ENCODE peak calls at places on chromosomes 2 and 18, in seven cellular contexts. A is nephron progenitor cell; Q is coronary artery; W is esophagus squamous epithelium; J is suprapubic skin; X is CD4-positive, alpha-beta T cell; D is natural killer cell. M is an unnamed sample.
A peak's percentile ranks its signal among the peaks of the same experiment; 100 is the strongest.

GRCh38 chr18:683531-683930 is 26.1 kb downstream of the TYMS start:
- DNase-seq in A (no peak), Q (no peak), W (no peak), J (no peak), X (no peak), D (no peak), M (no peak)

GRCh38 chr2:148813603-148814065 is 61.4 kb upstream of the KIF5C start:
- DNase-seq in A (no peak), Q (no peak), W (no peak), J (no peak), X (peak; percentile 45), D (no peak), M (no peak)

GRCh38 chr2:127092306-127092705 is 14.6 kb downstream of the BIN1 start:
- DNase-seq in A (no peak), Q (no peak), W (no peak), J (no peak), X (no peak), D (no peak), M (no peak)

GRCh38 chr2:23944527-23944926 is 4.3 kb downstream of the UBXN2A start:
- DNase-seq in A (no peak), Q (no peak), W (no peak), J (no peak), X (no peak), D (no peak), M (no peak)

GRCh38 chr2:135651717-135652116 is 89.9 kb upstream of the UBXN4 start:
- DNase-seq in A (no peak), Q (no peak), W (no peak), J (no peak), X (no peak), D (no peak), M (no peak)

GRCh38 chr18:59748628-59749360 is 51.6 kb upstream of the CCBE1 start:
- DNase-seq in A (no peak), Q (no peak), W (no peak), J (no peak), X (no peak), D (no peak), M (no peak)

GRCh38 chr18:10247402-10248117 is 206.9 kb upstream of the APCDD1 start:
- DNase-seq in A (no peak), Q (no peak), W (no peak), J (no peak), X (no peak), D (no peak), M (no peak)

GRCh38 chr2:230677182-230677946 is 35.3 kb upstream of the CAB39 start:
- DNase-seq in A (no peak), Q (no peak), W (no peak), J (no peak), X (no peak), D (no peak), M (no peak)

GRCh38 chr2:197871780-197872456 is 67.5 kb downstream of the PLCL1 start:
- DNase-seq in A (no peak), Q (no peak), W (no peak), J (no peak), X (no peak), D (no peak), M (no peak)

GRCh38 chr18:23538870-23539269 is 35.6 kb downstream of the RMC1 start:
- DNase-seq in A (no peak), Q (no peak), W (no peak), J (no peak), X (no peak), D (no peak), M (no peak)

GRCh38 chr2:98822301-98823164 is 91.6 kb upstream of the MGAT4A start:
- DNase-seq in A (peak; percentile 76), Q (peak; percentile 76), W (no peak), J (no peak), X (peak; percentile 55), D (peak; percentile 64), M (no peak)

GRCh38 chr18:13566941-13567762 is 159.2 kb downstream of the FAM210A start:
- DNase-seq in A (no peak), Q (peak; percentile 72), W (no peak), J (peak; percentile 81), X (no peak), D (no peak), M (no peak)

GRCh38 chr2:235170016-235170415 is 218.2 kb downstream of the SH3BP4 start:
- DNase-seq in A (no peak), Q (no peak), W (no peak), J (no peak), X (no peak), D (no peak), M (no peak)

GRCh38 chr18:55790296-55790695 is 202.3 kb upstream of the TCF4 start:
- DNase-seq in A (no peak), Q (no peak), W (no peak), J (no peak), X (no peak), D (no peak), M (no peak)

GRCh38 chr2:51695531-51695930 is 663.6 kb upstream of the NRXN1 start:
- DNase-seq in A (no peak), Q (no peak), W (no peak), J (no peak), X (no peak), D (no peak), M (no peak)

GRCh38 chr18:73509460-73509859 is 638.2 kb downstream of the FBXO15 start:
- DNase-seq in A (no peak), Q (no peak), W (no peak), J (no peak), X (no peak), D (no peak), M (no peak)

GRCh38 chr2:7809640-7810039 is 872.2 kb upstream of the ID2 start:
- DNase-seq in A (no peak), Q (no peak), W (no peak), J (no peak), X (no peak), D (no peak), M (no peak)

GRCh38 chr18:8468911-8469310 is 140.3 kb upstream of the RAB12 start:
- DNase-seq in A (peak; percentile 31), Q (no peak), W (no peak), J (no peak), X (no peak), D (no peak), M (no peak)

GRCh38 chr2:102037681-102038080 is 45.9 kb downstream of the IL1R2 start:
- DNase-seq in A (no peak), Q (no peak), W (no peak), J (no peak), X (no peak), D (no peak), M (no peak)

GRCh38 chr18:76803814-76804213 is 18.5 kb upstream of the ZNF236 start:
- DNase-seq in A (peak; percentile 69), Q (peak; percentile 76), W (no peak), J (no peak), X (peak; percentile 69), D (peak; percentile 46), M (no peak)

GRCh38 chr18:76806301-76806700 is 16.1 kb upstream of the ZNF236 start:
- DNase-seq in A (no peak), Q (no peak), W (no peak), J (no peak), X (no peak), D (no peak), M (no peak)

GRCh38 chr18:76803413-76803812 is 18.9 kb upstream of the ZNF236 start:
- DNase-seq in A (no peak), Q (no peak), W (no peak), J (no peak), X (no peak), D (no peak), M (no peak)

GRCh38 chr18:76805221-76805620 is 17.1 kb upstream of the ZNF236 start:
- DNase-seq in A (no peak), Q (no peak), W (no peak), J (no peak), X (no peak), D (no peak), M (no peak)

DNA sequence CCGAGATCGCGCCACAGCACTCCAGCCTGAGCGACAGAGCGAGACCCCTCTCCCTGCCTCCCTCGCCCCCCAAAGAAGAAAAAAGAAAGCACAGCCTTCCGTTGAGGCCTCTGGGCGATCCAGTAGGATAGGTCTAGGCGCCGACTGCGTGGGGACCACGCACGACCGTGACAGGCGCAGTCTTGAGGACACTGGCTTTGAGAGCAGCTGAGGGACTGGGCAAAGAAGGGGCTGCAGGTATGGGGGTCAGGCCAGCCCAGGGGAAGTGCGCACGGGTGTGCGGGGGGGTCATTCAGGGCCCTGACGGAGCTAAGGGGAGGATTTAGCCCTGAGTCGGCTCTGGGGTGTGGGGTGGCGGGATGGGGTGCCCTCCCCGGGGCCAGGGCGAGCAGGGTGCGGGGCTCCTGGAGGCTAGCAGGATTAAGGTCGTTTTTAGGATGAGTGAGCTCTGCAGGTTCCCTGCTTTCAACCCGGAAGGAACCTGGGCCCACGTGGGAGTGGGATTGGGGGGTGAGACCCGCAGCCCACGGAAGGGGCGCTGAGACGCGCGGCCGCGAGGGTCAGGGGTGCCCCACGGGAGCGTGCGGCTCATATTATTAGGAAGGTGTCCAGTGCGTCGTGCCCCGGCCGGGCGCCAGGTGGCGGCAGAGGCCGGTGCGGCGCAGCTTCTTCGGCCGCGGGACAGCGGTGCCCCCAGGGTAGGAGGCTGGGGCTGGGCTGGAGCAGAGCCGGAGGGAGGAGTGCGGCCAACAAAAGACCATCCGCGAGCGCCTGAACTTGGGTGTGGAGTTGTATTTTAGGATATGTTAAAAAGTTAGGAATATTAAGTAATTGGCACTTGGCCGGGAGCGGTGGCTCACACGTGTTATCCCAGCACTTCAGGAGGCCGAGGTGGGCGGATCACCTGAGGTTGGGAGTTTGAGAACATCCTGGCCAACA is 20.5 kb upstream of the ZNF236 start:
- DNase-seq in A (peak; percentile 70), Q (no peak), W (no peak), J (peak; percentile 73), X (peak; percentile 32), D (peak; percentile 55), M (no peak)
- TF ChIP-seq CTCF in A (peak; percentile 82), Q (peak; percentile 90), W (peak; percentile 91), J (peak; percentile 47), X (peak; percentile 92), D (peak; percentile 97), M (peak; percentile 92)

GRCh38 chr2:147141930-147142329 is 702.9 kb upstream of the ACVR2A start:
- DNase-seq in A (no peak), Q (no peak), W (no peak), J (no peak), X (no peak), D (no peak), M (no peak)
- TF ChIP-seq CTCF in A (peak; percentile 15), Q (no peak), W (no peak), J (no peak), X (no peak), D (no peak), M (peak; percentile 58)

DNA sequence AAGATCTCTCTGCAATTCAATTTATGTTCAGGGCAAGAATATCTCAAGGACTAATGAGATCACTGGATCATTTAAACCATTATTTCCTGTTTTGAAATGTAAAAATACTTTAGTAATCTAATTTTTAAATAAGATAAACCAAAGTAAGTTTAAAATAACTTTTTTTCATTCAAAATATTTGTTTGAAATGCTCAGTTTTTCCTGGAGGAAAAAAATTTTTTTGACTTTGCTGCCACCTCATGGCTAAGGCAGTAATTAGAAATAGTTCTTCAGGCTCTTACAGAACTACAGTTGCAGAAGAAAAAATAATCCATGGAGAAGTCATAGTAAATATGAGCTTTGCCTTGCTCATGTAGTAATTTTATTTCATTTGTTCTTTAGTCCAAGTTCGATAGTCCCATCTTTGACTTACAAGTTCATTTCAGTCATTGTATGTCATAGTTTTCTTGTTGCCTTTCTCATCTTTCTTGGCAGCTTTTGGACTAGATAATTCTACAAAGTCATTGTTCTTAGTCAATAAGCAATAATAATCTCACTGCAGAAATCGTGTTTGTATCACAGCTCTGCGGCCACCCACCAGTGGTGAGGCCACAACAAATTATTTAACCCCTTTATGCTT is 127.4 kb downstream of the DPP4 start:
- DNase-seq in A (peak; percentile 4), Q (no peak), W (no peak), J (no peak), X (no peak), D (no peak), M (no peak)
- TF ChIP-seq CTCF in A (peak; percentile 60), Q (no peak), W (peak; percentile 38), J (no peak), X (peak; percentile 78), D (peak; percentile 71), M (peak; percentile 81)

GRCh38 chr18:31241900-31242409 is 76.0 kb upstream of the DSG1 start:
- DNase-seq in A (peak; percentile 68), Q (no peak), W (no peak), J (no peak), X (no peak), D (no peak), M (no peak)
- TF ChIP-seq CTCF in A (peak; percentile 71), Q (no peak), W (peak; percentile 33), J (peak; percentile 17), X (no peak), D (no peak), M (peak; percentile 82)